ENCODE peak calls at places on chromosomes 1 and 21, in nine cellular contexts. L is CD8-positive, alpha-beta memory T cell; H is CD8-positive, alpha-beta T cell; E is BE2C; B is AG04450; Q is GM23248; W is neural progenitor cell; X is adipocyte; F is GM23338. K is an unnamed sample. For H3K27me3, the result is how much of the 10 kb centered on the place peaks cover.

GRCh38 chr21:17660449-17660848 is 47.7 kb upstream of the BTG3 start:
- DNase-seq in L (no peak), H (no peak), E (no peak), B (no peak), Q (peak), W (no peak), X (peak), F (no peak), K (no peak)

GRCh38 chr1:61043010-61043820 is 39.1 kb upstream of the NFIA start:
- DNase-seq in L (peak), H (peak), E (peak), B (peak), Q (peak), W (peak), X (peak), F (peak), K (peak)

GRCh38 chr21:42376338-42376982 is 10.1 kb upstream of the TFF1 start:
- DNase-seq in L (peak), H (no peak), E (no peak), B (no peak), Q (peak), W (no peak), X (no peak), F (peak), K (no peak)

GRCh38 chr1:219917851-219918466 is 10.4 kb downstream of the SLC30A10 start:
- DNase-seq in L (no peak), H (no peak), E (no peak), B (no peak), Q (peak), W (no peak), X (no peak), F (no peak), K (no peak)

GRCh38 chr1:24566266-24566867 is 10.5 kb downstream of the NCMAP start:
- DNase-seq in L (no peak), H (no peak), E (no peak), B (no peak), Q (no peak), W (no peak), X (no peak), F (no peak), K (no peak)

GRCh38 chr1:212805767-212806166 is 14.1 kb downstream of the TATDN3 start:
- DNase-seq in L (no peak), H (no peak), E (no peak), B (no peak), Q (no peak), W (no peak), X (no peak), F (no peak), K (no peak)

GRCh38 chr1:20903452-20903851 is 116.3 kb upstream of the HP1BP3 start:
- DNase-seq in L (no peak), H (no peak), E (no peak), B (no peak), Q (peak), W (no peak), X (no peak), F (no peak), K (no peak)

GRCh38 chr1:79304131-79304530 is 297.6 kb upstream of the ADGRL4 start:
- DNase-seq in L (no peak), H (no peak), E (no peak), B (no peak), Q (no peak), W (no peak), X (no peak), F (no peak), K (no peak)

GRCh38 chr1:78303620-78304019 is 187.2 kb upstream of the PTGFR start:
- DNase-seq in L (no peak), H (no peak), E (no peak), B (peak), Q (peak), W (no peak), X (peak), F (no peak), K (no peak)

GRCh38 chr1:41657679-41658078 is 173.2 kb upstream of the EDN2 start:
- DNase-seq in L (no peak), H (no peak), E (no peak), B (no peak), Q (no peak), W (no peak), X (no peak), F (no peak), K (no peak)

GRCh38 chr1:112718691-112719418 is 3.7 kb upstream of the PPM1J start:
- DNase-seq in L (peak), H (peak), E (peak), B (no peak), Q (peak), W (peak), X (peak), F (peak), K (peak)

GRCh38 chr1:231157311-231157710 is 4.5 kb upstream of the TRIM67 start:
- DNase-seq in L (no peak), H (no peak), E (no peak), B (no peak), Q (no peak), W (no peak), X (peak), F (no peak), K (no peak)

GRCh38 chr1:231153726-231154125 is 8.1 kb upstream of the TRIM67 start:
- DNase-seq in L (no peak), H (no peak), E (no peak), B (no peak), Q (no peak), W (no peak), X (no peak), F (no peak), K (no peak)

GRCh38 chr1:231159963-231160761 is 1.7 kb upstream of the TRIM67 start:
- DNase-seq in L (no peak), H (no peak), E (no peak), B (no peak), Q (no peak), W (no peak), X (no peak), F (no peak), K (no peak)

GRCh38 chr1:231159202-231159962 is 2.5 kb upstream of the TRIM67 start:
- DNase-seq in L (no peak), H (no peak), E (no peak), B (no peak), Q (no peak), W (no peak), X (no peak), F (no peak), K (no peak)

DNA sequence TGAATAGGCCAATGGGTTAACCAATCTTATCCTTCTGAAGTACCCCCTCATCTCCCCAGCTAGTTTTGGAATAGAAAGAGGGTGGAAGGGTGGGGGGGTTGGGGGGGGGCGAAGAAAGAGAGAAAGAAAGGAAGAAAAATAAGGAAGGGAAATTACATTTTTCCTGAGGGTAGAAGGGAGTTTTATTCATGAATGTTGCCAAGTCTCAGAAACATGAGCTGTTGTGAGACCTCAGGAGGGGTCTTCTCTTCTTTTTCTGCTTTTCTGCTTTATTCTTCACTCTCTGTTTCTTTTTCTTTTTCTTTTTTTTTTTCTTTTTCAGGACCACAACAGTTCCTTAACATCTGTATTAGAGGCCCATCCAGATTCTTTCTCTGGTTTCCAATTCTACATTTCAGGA is 6.0 kb upstream of the TRIM67 start:
- DNase-seq in L (no peak), H (no peak), E (no peak), B (no peak), Q (no peak), W (no peak), X (no peak), F (no peak), K (no peak)
- H3K27me3 ChIP-seq in L (under half), H (under half), E (under half), B (under half), Q (under half), W (half or more), X (under half), F (under half), K (under half)

DNA sequence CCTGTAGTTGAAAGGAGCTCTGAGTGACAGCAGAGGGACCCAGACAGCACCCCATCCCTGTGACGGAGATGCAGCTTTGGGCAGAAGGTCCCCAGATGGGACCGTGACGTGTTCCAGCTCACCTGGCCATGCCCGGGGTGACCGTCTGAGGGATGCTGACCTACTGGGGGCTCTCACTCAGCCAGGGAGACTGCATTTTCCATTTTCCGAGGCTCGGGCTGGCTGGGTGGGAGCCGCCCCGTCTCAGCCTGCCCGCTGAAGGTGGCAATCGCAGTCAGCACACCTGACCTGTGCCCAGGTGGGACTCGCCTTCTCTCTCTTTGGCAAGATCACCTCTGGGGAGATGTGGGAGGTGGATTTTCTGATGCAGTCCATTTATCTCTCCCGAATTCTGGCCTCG is 127.2 kb downstream of the AJAP1 start:
- DNase-seq in L (no peak), H (no peak), E (no peak), B (no peak), Q (no peak), W (no peak), X (no peak), F (no peak), K (no peak)
- H3K27me3 ChIP-seq in L (under half), H (under half), E (under half), B (under half), Q (under half), W (under half), X (under half), F (under half), K (under half)

GRCh38 chr1:25624604-25625003 is 8.0 kb downstream of the MAN1C1 start:
- DNase-seq in L (no peak), H (no peak), E (no peak), B (no peak), Q (no peak), W (no peak), X (no peak), F (no peak), K (no peak)
- H3K27me3 ChIP-seq in L (under half), H (under half), E (under half), B (under half), Q (under half), W (under half), X (under half), F (under half), K (under half)

GRCh38 chr1:3065797-3066196 is 3.2 kb upstream of the PRDM16 start:
- DNase-seq in L (peak), H (no peak), E (no peak), B (no peak), Q (no peak), W (no peak), X (no peak), F (no peak), K (no peak)

GRCh38 chr1:3064901-3065300 is 4.1 kb upstream of the PRDM16 start:
- DNase-seq in L (peak), H (no peak), E (no peak), B (no peak), Q (no peak), W (no peak), X (no peak), F (no peak), K (no peak)

GRCh38 chr1:3066250-3066711 is 2.7 kb upstream of the PRDM16 start:
- DNase-seq in L (peak), H (no peak), E (peak), B (no peak), Q (peak), W (peak), X (no peak), F (peak), K (no peak)

GRCh38 chr1:3064296-3064850 is 4.6 kb upstream of the PRDM16 start:
- DNase-seq in L (peak), H (no peak), E (no peak), B (no peak), Q (no peak), W (no peak), X (no peak), F (no peak), K (no peak)

GRCh38 chr1:3065396-3065795 is 3.6 kb upstream of the PRDM16 start:
- DNase-seq in L (peak), H (no peak), E (no peak), B (no peak), Q (no peak), W (no peak), X (no peak), F (no peak), K (no peak)
- H3K27me3 ChIP-seq in L (under half), H (under half), E (half or more), B (half or more), Q (half or more), W (half or more), X (half or more), F (half or more), K (half or more)

GRCh38 chr21:33112151-33112550 is 42.2 kb downstream of the OLIG1 start:
- DNase-seq in L (no peak), H (no peak), E (no peak), B (no peak), Q (no peak), W (no peak), X (no peak), F (no peak), K (no peak)
- H3K27me3 ChIP-seq in L (under half), H (under half), E (half or more), B (half or more), Q (half or more), W (half or more), X (half or more), F (under half), K (half or more)

GRCh38 chr1:117320515-117320914 is 46.7 kb upstream of the MAN1A2 start:
- DNase-seq in L (no peak), H (no peak), E (no peak), B (no peak), Q (no peak), W (no peak), X (no peak), F (no peak), K (no peak)
- H3K27me3 ChIP-seq in L (under half), H (under half), E (under half), B (under half), Q (half or more), W (under half), X (under half), F (under half), K (under half)

K was measured in neuronal stem cell.